ENCODE peak calls at places on chromosome 20, in nine cellular contexts. One of them, this sample, is unnamed.

GRCh38 chr20:34045294-34045693 is 51.6 kb downstream of the RALY start:
- DNase-seq in memory B cell: no peak
- DNase-seq in cardiac fibroblast: peak
- DNase-seq in NT2/D1: no peak
- DNase-seq in PC-9: no peak
- DNase-seq in HL-60: no peak
- DNase-seq in EH: no peak
- DNase-seq in substantia nigra: no peak
- DNase-seq in NCI-H1092: no peak
- DNase-seq in this sample: no peak

GRCh38 chr20:11459090-11459877 is 458.4 kb upstream of the BTBD3 start:
- DNase-seq in memory B cell: no peak
- DNase-seq in cardiac fibroblast: peak
- DNase-seq in NT2/D1: no peak
- DNase-seq in PC-9: no peak
- DNase-seq in HL-60: peak
- DNase-seq in EH: peak
- DNase-seq in substantia nigra: no peak
- DNase-seq in NCI-H1092: no peak
- DNase-seq in this sample: no peak

GRCh38 chr20:41428285-41428684 is 61.7 kb upstream of the EMILIN3 start:
- DNase-seq in memory B cell: no peak
- DNase-seq in cardiac fibroblast: peak
- DNase-seq in NT2/D1: no peak
- DNase-seq in PC-9: peak
- DNase-seq in HL-60: no peak
- DNase-seq in EH: peak
- DNase-seq in substantia nigra: no peak
- DNase-seq in NCI-H1092: no peak
- DNase-seq in this sample: peak

GRCh38 chr20:48294196-48294595 is 508.9 kb upstream of the SULF2 start:
- DNase-seq in memory B cell: no peak
- DNase-seq in cardiac fibroblast: peak
- DNase-seq in NT2/D1: no peak
- DNase-seq in PC-9: no peak
- DNase-seq in HL-60: no peak
- DNase-seq in EH: peak
- DNase-seq in substantia nigra: no peak
- DNase-seq in NCI-H1092: peak
- DNase-seq in this sample: no peak

GRCh38 chr20:58106143-58106750 is 122.2 kb downstream of the ANKRD60 start:
- DNase-seq in memory B cell: no peak
- DNase-seq in cardiac fibroblast: no peak
- DNase-seq in NT2/D1: no peak
- DNase-seq in PC-9: no peak
- DNase-seq in HL-60: no peak
- DNase-seq in EH: no peak
- DNase-seq in substantia nigra: no peak
- DNase-seq in NCI-H1092: no peak
- DNase-seq in this sample: no peak

GRCh38 chr20:63135411-63135810 is 80.5 kb downstream of the YTHDF1 start:
- DNase-seq in memory B cell: no peak
- DNase-seq in cardiac fibroblast: no peak
- DNase-seq in NT2/D1: no peak
- DNase-seq in PC-9: no peak
- DNase-seq in HL-60: no peak
- DNase-seq in EH: no peak
- DNase-seq in substantia nigra: no peak
- DNase-seq in NCI-H1092: no peak
- DNase-seq in this sample: no peak

GRCh38 chr20:48701702-48702101 is 126.1 kb downstream of the PREX1 start:
- DNase-seq in memory B cell: no peak
- DNase-seq in cardiac fibroblast: no peak
- DNase-seq in NT2/D1: no peak
- DNase-seq in PC-9: no peak
- DNase-seq in HL-60: no peak
- DNase-seq in EH: no peak
- DNase-seq in substantia nigra: no peak
- DNase-seq in NCI-H1092: no peak
- DNase-seq in this sample: no peak

GRCh38 chr20:44761423-44761822 is 15.8 kb downstream of the KCNK15 start:
- DNase-seq in memory B cell: no peak
- DNase-seq in cardiac fibroblast: no peak
- DNase-seq in NT2/D1: no peak
- DNase-seq in PC-9: no peak
- DNase-seq in HL-60: no peak
- DNase-seq in EH: no peak
- DNase-seq in substantia nigra: no peak
- DNase-seq in NCI-H1092: no peak
- DNase-seq in this sample: no peak

GRCh38 chr20:5835234-5835845 is 85.1 kb downstream of the SHLD1 start:
- DNase-seq in memory B cell: no peak
- DNase-seq in cardiac fibroblast: peak
- DNase-seq in NT2/D1: no peak
- DNase-seq in PC-9: peak
- DNase-seq in HL-60: no peak
- DNase-seq in EH: peak
- DNase-seq in substantia nigra: no peak
- DNase-seq in NCI-H1092: peak
- DNase-seq in this sample: no peak

This sample was measured in epithelial cell of prostate.